ENCODE peak calls at places on chromosomes 4 and X, in nine cellular contexts. One of them, this sample, is unnamed.

GRCh38 chr4:6380746-6381411 is 91.5 kb downstream of the PPP2R2C start:
- DNase-seq in H1: no peak
- DNase-seq in IMR-90: no peak
- DNase-seq in gastrocnemius medialis: no peak
- DNase-seq in Peyer's patch: no peak
- DNase-seq in GM12878: no peak
- DNase-seq in breast epithelium: no peak
- DNase-seq in ovary: no peak
- DNase-seq in body of pancreas: no peak
- DNase-seq in this sample: no peak

GRCh38 chrX:20746690-20747089 is 480.0 kb upstream of the RPS6KA3 start:
- DNase-seq in body of pancreas: no peak
- DNase-seq in H1: no peak
- DNase-seq in ovary: no peak
- DNase-seq in IMR-90: no peak
- DNase-seq in GM12878: no peak
- DNase-seq in breast epithelium: no peak
- DNase-seq in Peyer's patch: no peak
- DNase-seq in gastrocnemius medialis: no peak
- DNase-seq in this sample: no peak

GRCh38 chrX:42776195-42776594 is 1.8 kb downstream of the PPP1R2C start:
- DNase-seq in IMR-90: no peak
- DNase-seq in body of pancreas: no peak
- DNase-seq in gastrocnemius medialis: no peak
- DNase-seq in Peyer's patch: no peak
- DNase-seq in breast epithelium: no peak
- DNase-seq in ovary: no peak
- DNase-seq in GM12878: no peak
- DNase-seq in H1: no peak
- DNase-seq in this sample: no peak

GRCh38 chr4:120156115-120156718 is 89.6 kb upstream of the MAD2L1 start:
- DNase-seq in IMR-90: peak; percentile 80
- DNase-seq in GM12878: peak; percentile 7
- DNase-seq in ovary: no peak
- DNase-seq in body of pancreas: peak; percentile 43
- DNase-seq in H1: no peak
- DNase-seq in gastrocnemius medialis: no peak
- DNase-seq in Peyer's patch: no peak
- DNase-seq in breast epithelium: no peak
- DNase-seq in this sample: no peak

GRCh38 chrX:50168305-50168704 is 32.5 kb downstream of the AKAP4 start:
- DNase-seq in H1: no peak
- DNase-seq in IMR-90: peak; percentile 4
- DNase-seq in body of pancreas: no peak
- DNase-seq in GM12878: no peak
- DNase-seq in breast epithelium: no peak
- DNase-seq in gastrocnemius medialis: no peak
- DNase-seq in Peyer's patch: no peak
- DNase-seq in ovary: no peak
- DNase-seq in this sample: no peak

GRCh38 chrX:28398352-28398751 is 188.9 kb upstream of the IL1RAPL1 start:
- DNase-seq in breast epithelium: no peak
- DNase-seq in Peyer's patch: no peak
- DNase-seq in IMR-90: no peak
- DNase-seq in body of pancreas: no peak
- DNase-seq in H1: no peak
- DNase-seq in ovary: no peak
- DNase-seq in gastrocnemius medialis: no peak
- DNase-seq in GM12878: no peak
- DNase-seq in this sample: no peak

GRCh38 chrX:70030242-70030823 is 19.4 kb downstream of the AWAT2 start:
- DNase-seq in gastrocnemius medialis: peak; percentile 14
- DNase-seq in body of pancreas: peak; percentile 32
- DNase-seq in GM12878: no peak
- DNase-seq in ovary: no peak
- DNase-seq in Peyer's patch: no peak
- DNase-seq in H1: peak; percentile 60
- DNase-seq in IMR-90: peak; percentile 49
- DNase-seq in breast epithelium: no peak
- DNase-seq in this sample: no peak

GRCh38 chr4:48015216-48015615 is 1.3 kb downstream of the CNGA1 start:
- DNase-seq in body of pancreas: no peak
- DNase-seq in H1: no peak
- DNase-seq in gastrocnemius medialis: no peak
- DNase-seq in Peyer's patch: no peak
- DNase-seq in ovary: no peak
- DNase-seq in GM12878: no peak
- DNase-seq in breast epithelium: no peak
- DNase-seq in IMR-90: no peak
- DNase-seq in this sample: no peak

GRCh38 chrX:13689519-13690211 is 737 bp downstream of the RAB9A start:
- DNase-seq in breast epithelium: no peak
- DNase-seq in H1: no peak
- DNase-seq in body of pancreas: no peak
- DNase-seq in IMR-90: peak; percentile 40
- DNase-seq in Peyer's patch: no peak
- DNase-seq in GM12878: no peak
- DNase-seq in ovary: no peak
- DNase-seq in gastrocnemius medialis: no peak
- DNase-seq in this sample: no peak

GRCh38 chrX:150700107-150700506 is 6.9 kb downstream of the MTMR1 start:
- DNase-seq in GM12878: no peak
- DNase-seq in body of pancreas: no peak
- DNase-seq in H1: no peak
- DNase-seq in Peyer's patch: no peak
- DNase-seq in breast epithelium: no peak
- DNase-seq in IMR-90: no peak
- DNase-seq in ovary: no peak
- DNase-seq in gastrocnemius medialis: no peak
- DNase-seq in this sample: no peak

GRCh38 chr4:28225689-28226353 is 1365.2 kb downstream of the STIM2 start:
- DNase-seq in IMR-90: no peak
- DNase-seq in Peyer's patch: no peak
- DNase-seq in GM12878: no peak
- DNase-seq in ovary: no peak
- DNase-seq in gastrocnemius medialis: no peak
- DNase-seq in H1: no peak
- DNase-seq in body of pancreas: no peak
- DNase-seq in breast epithelium: no peak
- DNase-seq in this sample: no peak

GRCh38 chrX:883588-883987 is 253.0 kb downstream of the SHOX start:
- DNase-seq in Peyer's patch: no peak
- DNase-seq in body of pancreas: no peak
- DNase-seq in H1: no peak
- DNase-seq in ovary: no peak
- DNase-seq in GM12878: no peak
- DNase-seq in gastrocnemius medialis: no peak
- DNase-seq in breast epithelium: no peak
- DNase-seq in IMR-90: no peak
- DNase-seq in this sample: no peak

GRCh38 chr4:174763454-174764104 is 65.5 kb downstream of the GLRA3 start:
- DNase-seq in IMR-90: no peak
- DNase-seq in ovary: no peak
- DNase-seq in breast epithelium: no peak
- DNase-seq in Peyer's patch: no peak
- DNase-seq in body of pancreas: no peak
- DNase-seq in gastrocnemius medialis: no peak
- DNase-seq in H1: no peak
- DNase-seq in GM12878: no peak
- DNase-seq in this sample: no peak

GRCh38 chrX:21702725-21703228 is 44.6 kb upstream of the KLHL34 start:
- DNase-seq in gastrocnemius medialis: no peak
- DNase-seq in H1: no peak
- DNase-seq in body of pancreas: no peak
- DNase-seq in IMR-90: no peak
- DNase-seq in Peyer's patch: no peak
- DNase-seq in breast epithelium: no peak
- DNase-seq in GM12878: no peak
- DNase-seq in ovary: no peak
- DNase-seq in this sample: no peak

GRCh38 chr4:38902695-38903094 is 35.1 kb downstream of the FAM114A1 start:
- DNase-seq in IMR-90: no peak
- DNase-seq in ovary: no peak
- DNase-seq in GM12878: no peak
- DNase-seq in H1: no peak
- DNase-seq in Peyer's patch: no peak
- DNase-seq in gastrocnemius medialis: no peak
- DNase-seq in breast epithelium: no peak
- DNase-seq in body of pancreas: no peak
- DNase-seq in this sample: no peak

GRCh38 chr4:55784747-55785146 is 34.8 kb upstream of the EXOC1L start:
- DNase-seq in ovary: no peak
- DNase-seq in IMR-90: no peak
- DNase-seq in Peyer's patch: no peak
- DNase-seq in breast epithelium: no peak
- DNase-seq in body of pancreas: no peak
- DNase-seq in H1: no peak
- DNase-seq in GM12878: no peak
- DNase-seq in gastrocnemius medialis: no peak
- DNase-seq in this sample: no peak

GRCh38 chr4:54400802-54401201 is 171.7 kb downstream of the PDGFRA start:
- DNase-seq in GM12878: no peak
- DNase-seq in body of pancreas: no peak
- DNase-seq in IMR-90: peak; percentile 80
- DNase-seq in H1: no peak
- DNase-seq in gastrocnemius medialis: no peak
- DNase-seq in ovary: no peak
- DNase-seq in Peyer's patch: no peak
- DNase-seq in breast epithelium: no peak
- DNase-seq in this sample: no peak

GRCh38 chr4:41510179-41510578 is 27.8 kb upstream of the LIMCH1 start:
- DNase-seq in body of pancreas: no peak
- DNase-seq in H1: no peak
- DNase-seq in ovary: no peak
- DNase-seq in IMR-90: no peak
- DNase-seq in gastrocnemius medialis: no peak
- DNase-seq in GM12878: no peak
- DNase-seq in Peyer's patch: no peak
- DNase-seq in breast epithelium: no peak
- DNase-seq in this sample: no peak

GRCh38 chr4:41507292-41507933 is 30.5 kb upstream of the LIMCH1 start:
- DNase-seq in gastrocnemius medialis: no peak
- DNase-seq in body of pancreas: no peak
- DNase-seq in IMR-90: no peak
- DNase-seq in GM12878: no peak
- DNase-seq in breast epithelium: no peak
- DNase-seq in Peyer's patch: no peak
- DNase-seq in ovary: no peak
- DNase-seq in H1: no peak
- DNase-seq in this sample: no peak

GRCh38 chr4:41512139-41512538 is 25.8 kb upstream of the LIMCH1 start:
- DNase-seq in breast epithelium: no peak
- DNase-seq in body of pancreas: no peak
- DNase-seq in GM12878: no peak
- DNase-seq in IMR-90: no peak
- DNase-seq in gastrocnemius medialis: no peak
- DNase-seq in Peyer's patch: no peak
- DNase-seq in H1: no peak
- DNase-seq in ovary: no peak
- DNase-seq in this sample: no peak

GRCh38 chr4:41512604-41513003 is 25.4 kb upstream of the LIMCH1 start:
- DNase-seq in breast epithelium: no peak
- DNase-seq in Peyer's patch: no peak
- DNase-seq in ovary: no peak
- DNase-seq in GM12878: no peak
- DNase-seq in IMR-90: no peak
- DNase-seq in H1: no peak
- DNase-seq in gastrocnemius medialis: no peak
- DNase-seq in body of pancreas: no peak
- DNase-seq in this sample: no peak

DNA sequence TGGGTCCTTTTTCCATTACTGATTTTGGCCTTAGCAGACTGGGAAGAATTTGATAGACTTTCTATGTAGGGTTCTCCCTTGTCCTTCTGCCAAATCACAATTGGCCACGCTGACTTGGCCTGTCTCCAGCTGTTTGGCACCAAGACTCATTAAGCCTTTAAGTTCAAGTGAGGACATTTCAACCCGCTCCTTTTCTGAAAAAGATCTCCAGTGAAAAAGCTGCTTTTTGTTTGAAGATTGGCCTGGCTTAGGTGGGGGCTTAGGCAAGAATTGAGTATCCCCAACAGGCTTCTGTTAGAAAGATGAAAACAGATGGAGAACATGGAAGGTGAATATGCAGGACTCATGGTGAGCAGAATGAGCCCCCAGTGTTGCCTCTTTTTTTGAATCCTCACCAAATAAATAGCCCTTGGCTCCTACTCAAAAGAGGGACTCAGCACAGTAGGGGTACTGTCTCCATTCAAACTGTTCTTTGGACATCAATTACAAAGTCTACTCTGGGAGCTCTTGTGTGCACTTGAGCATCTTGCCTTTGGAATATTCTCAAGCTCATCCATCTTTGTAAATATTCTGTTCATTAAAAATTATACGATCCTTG is 28.4 kb upstream of the LIMCH1 start:
- DNase-seq in ovary: no peak
- DNase-seq in GM12878: no peak
- DNase-seq in IMR-90: no peak
- DNase-seq in gastrocnemius medialis: no peak
- DNase-seq in breast epithelium: no peak
- DNase-seq in Peyer's patch: no peak
- DNase-seq in H1: no peak
- DNase-seq in body of pancreas: no peak
- DNase-seq in this sample: no peak
- TF ChIP-seq POLR2A in ovary: no peak
- TF ChIP-seq POLR2A in GM12878: no peak
- TF ChIP-seq POLR2A in IMR-90: no peak
- TF ChIP-seq POLR2A in gastrocnemius medialis: no peak
- TF ChIP-seq POLR2A in breast epithelium: no peak
- TF ChIP-seq POLR2A in Peyer's patch: no peak
- TF ChIP-seq POLR2A in H1: no peak
- TF ChIP-seq POLR2A in body of pancreas: no peak
- TF ChIP-seq POLR2A in this sample: no peak

GRCh38 chr4:71270901-71271300 is 67.9 kb upstream of the SLC4A4 start:
- DNase-seq in Peyer's patch: no peak
- DNase-seq in gastrocnemius medialis: no peak
- DNase-seq in ovary: no peak
- DNase-seq in IMR-90: peak; percentile 45
- DNase-seq in breast epithelium: no peak
- DNase-seq in body of pancreas: peak; percentile 30
- DNase-seq in H1: peak; percentile 53
- DNase-seq in GM12878: no peak
- DNase-seq in this sample: no peak
- TF ChIP-seq CTCF in Peyer's patch: peak; percentile 60
- TF ChIP-seq CTCF in gastrocnemius medialis: no peak
- TF ChIP-seq CTCF in ovary: no peak
- TF ChIP-seq CTCF in IMR-90: peak; percentile 52
- TF ChIP-seq CTCF in breast epithelium: no peak
- TF ChIP-seq CTCF in body of pancreas: peak; percentile 49
- TF ChIP-seq CTCF in H1: peak; percentile 50
- TF ChIP-seq CTCF in GM12878: peak; percentile 41
- TF ChIP-seq CTCF in this sample: no peak

GRCh38 chr4:87011340-87012034 is 76.7 kb downstream of the AFF1 start:
- DNase-seq in IMR-90: peak; percentile 89
- DNase-seq in H1: no peak
- DNase-seq in gastrocnemius medialis: peak; percentile 31
- DNase-seq in breast epithelium: no peak
- DNase-seq in Peyer's patch: no peak
- DNase-seq in body of pancreas: peak; percentile 42
- DNase-seq in ovary: no peak
- DNase-seq in GM12878: no peak
- DNase-seq in this sample: no peak
- H3K4me3 ChIP-seq in IMR-90: no peak overlapping the region
- H3K4me3 ChIP-seq in H1: no peak overlapping the region
- H3K4me3 ChIP-seq in gastrocnemius medialis: no peak overlapping the region
- H3K4me3 ChIP-seq in breast epithelium: no peak overlapping the region
- H3K4me3 ChIP-seq in Peyer's patch: no peak overlapping the region
- H3K4me3 ChIP-seq in body of pancreas: no peak overlapping the region
- H3K4me3 ChIP-seq in ovary: no peak overlapping the region
- H3K4me3 ChIP-seq in GM12878: peak overlapping the region; percentile 44
- H3K4me3 ChIP-seq in this sample: no peak overlapping the region

GRCh38 chrX:101931494-101932248 is at the start of gene ZMAT1:
- DNase-seq in body of pancreas: peak; percentile 96
- DNase-seq in ovary: peak; percentile 91
- DNase-seq in H1: peak; percentile 82
- DNase-seq in breast epithelium: peak; percentile 87
- DNase-seq in gastrocnemius medialis: peak; percentile 95
- DNase-seq in Peyer's patch: peak; percentile 87
- DNase-seq in IMR-90: peak; percentile 43
- DNase-seq in GM12878: peak; percentile 21
- DNase-seq in this sample: peak; percentile 90
- TF ChIP-seq POLR2A in body of pancreas: peak; percentile 93
- TF ChIP-seq POLR2A in ovary: peak; percentile 83
- TF ChIP-seq POLR2A in H1: peak; percentile 87
- TF ChIP-seq POLR2A in breast epithelium: peak; percentile 22
- TF ChIP-seq POLR2A in gastrocnemius medialis: peak; percentile 86
- TF ChIP-seq POLR2A in Peyer's patch: peak; percentile 58
- TF ChIP-seq POLR2A in IMR-90: no peak
- TF ChIP-seq POLR2A in GM12878: peak; percentile 95
- TF ChIP-seq POLR2A in this sample: peak; percentile 63